ENCODE peak calls at places on chromosomes 3 and 15, in eight cellular contexts. One of them, this sample, is unnamed.

GRCh38 chr3:27578032-27578431 is 93.8 kb upstream of the SLC4A7 start:
- DNase-seq in upper lobe of right lung: no peak
- DNase-seq in kidney: no peak
- DNase-seq in neural progenitor cell: no peak
- DNase-seq in left ventricle myocardium inferior: no peak
- DNase-seq in sigmoid colon: no peak
- DNase-seq in PC-3: no peak
- DNase-seq in A549: no peak
- DNase-seq in this sample: no peak

GRCh38 chr3:156952011-156952410 is 125.9 kb downstream of the LEKR1 start:
- DNase-seq in neural progenitor cell: no peak
- DNase-seq in upper lobe of right lung: no peak
- DNase-seq in sigmoid colon: no peak
- DNase-seq in PC-3: no peak
- DNase-seq in kidney: no peak
- DNase-seq in left ventricle myocardium inferior: no peak
- DNase-seq in A549: no peak
- DNase-seq in this sample: no peak

GRCh38 chr15:92636950-92637481 is 18.6 kb downstream of the FAM174B start:
- DNase-seq in sigmoid colon: no peak
- DNase-seq in upper lobe of right lung: peak; percentile 90
- DNase-seq in A549: no peak
- DNase-seq in neural progenitor cell: no peak
- DNase-seq in kidney: peak; percentile 72
- DNase-seq in PC-3: peak; percentile 84
- DNase-seq in left ventricle myocardium inferior: no peak
- DNase-seq in this sample: peak; percentile 98

GRCh38 chr15:42413914-42414313 is 54.6 kb downstream of the CAPN3 start:
- DNase-seq in neural progenitor cell: no peak
- DNase-seq in kidney: no peak
- DNase-seq in A549: no peak
- DNase-seq in left ventricle myocardium inferior: no peak
- DNase-seq in upper lobe of right lung: no peak
- DNase-seq in PC-3: peak; percentile 30
- DNase-seq in sigmoid colon: no peak
- DNase-seq in this sample: no peak

GRCh38 chr3:169528289-169528688 is 135.2 kb downstream of the MECOM start:
- DNase-seq in neural progenitor cell: no peak
- DNase-seq in PC-3: peak; percentile 53
- DNase-seq in kidney: no peak
- DNase-seq in upper lobe of right lung: no peak
- DNase-seq in A549: no peak
- DNase-seq in left ventricle myocardium inferior: no peak
- DNase-seq in sigmoid colon: no peak
- DNase-seq in this sample: no peak

GRCh38 chr3:14143826-14144225 is 19.0 kb downstream of the TMEM43 start:
- DNase-seq in left ventricle myocardium inferior: no peak
- DNase-seq in sigmoid colon: peak; percentile 88
- DNase-seq in kidney: peak; percentile 80
- DNase-seq in PC-3: peak; percentile 88
- DNase-seq in upper lobe of right lung: no peak
- DNase-seq in neural progenitor cell: no peak
- DNase-seq in A549: peak; percentile 69
- DNase-seq in this sample: no peak

GRCh38 chr15:90603893-90604292 is 74.2 kb downstream of the CRTC3 start:
- DNase-seq in PC-3: peak; percentile 38
- DNase-seq in neural progenitor cell: no peak
- DNase-seq in left ventricle myocardium inferior: peak; percentile 51
- DNase-seq in A549: peak; percentile 47
- DNase-seq in kidney: no peak
- DNase-seq in sigmoid colon: no peak
- DNase-seq in upper lobe of right lung: peak; percentile 72
- DNase-seq in this sample: no peak

GRCh38 chr3:134066539-134067310 is 37.0 kb upstream of the SLCO2A1 start:
- DNase-seq in PC-3: no peak
- DNase-seq in neural progenitor cell: no peak
- DNase-seq in upper lobe of right lung: no peak
- DNase-seq in kidney: peak; percentile 80
- DNase-seq in sigmoid colon: no peak
- DNase-seq in left ventricle myocardium inferior: no peak
- DNase-seq in A549: no peak
- DNase-seq in this sample: no peak

GRCh38 chr3:170809021-170809974 is 60.7 kb downstream of the RPL22L1 start:
- DNase-seq in left ventricle myocardium inferior: no peak
- DNase-seq in sigmoid colon: no peak
- DNase-seq in A549: peak; percentile 55
- DNase-seq in neural progenitor cell: peak; percentile 73
- DNase-seq in kidney: no peak
- DNase-seq in PC-3: peak; percentile 95
- DNase-seq in upper lobe of right lung: no peak
- DNase-seq in this sample: no peak

GRCh38 chr3:156723182-156723619 is 48.8 kb downstream of the TIPARP start:
- DNase-seq in neural progenitor cell: no peak
- DNase-seq in sigmoid colon: no peak
- DNase-seq in upper lobe of right lung: no peak
- DNase-seq in kidney: no peak
- DNase-seq in PC-3: no peak
- DNase-seq in left ventricle myocardium inferior: no peak
- DNase-seq in A549: no peak
- DNase-seq in this sample: no peak

GRCh38 chr15:48974865-48975264 is 11.1 kb upstream of the SHC4 start:
- DNase-seq in kidney: no peak
- DNase-seq in PC-3: no peak
- DNase-seq in neural progenitor cell: peak; percentile 64
- DNase-seq in A549: peak; percentile 14
- DNase-seq in left ventricle myocardium inferior: no peak
- DNase-seq in sigmoid colon: no peak
- DNase-seq in upper lobe of right lung: no peak
- DNase-seq in this sample: no peak

GRCh38 chr3:179969525-179969924 is 67.2 kb downstream of the PEX5L start:
- DNase-seq in upper lobe of right lung: no peak
- DNase-seq in neural progenitor cell: no peak
- DNase-seq in sigmoid colon: no peak
- DNase-seq in kidney: no peak
- DNase-seq in A549: peak; percentile 59
- DNase-seq in PC-3: peak; percentile 95
- DNase-seq in left ventricle myocardium inferior: no peak
- DNase-seq in this sample: no peak

GRCh38 chr3:112847692-112848091 is 1.0 kb upstream of the CD200R1L start:
- DNase-seq in neural progenitor cell: no peak
- DNase-seq in kidney: no peak
- DNase-seq in left ventricle myocardium inferior: no peak
- DNase-seq in A549: no peak
- DNase-seq in upper lobe of right lung: no peak
- DNase-seq in sigmoid colon: no peak
- DNase-seq in PC-3: no peak
- DNase-seq in this sample: no peak

GRCh38 chr3:30156586-30157498 is 449.6 kb upstream of the TGFBR2 start:
- DNase-seq in A549: peak; percentile 11
- DNase-seq in upper lobe of right lung: no peak
- DNase-seq in neural progenitor cell: no peak
- DNase-seq in PC-3: no peak
- DNase-seq in left ventricle myocardium inferior: no peak
- DNase-seq in sigmoid colon: no peak
- DNase-seq in kidney: no peak
- DNase-seq in this sample: no peak

GRCh38 chr3:16837602-16838001 is 47.2 kb upstream of the PLCL2 start:
- DNase-seq in A549: no peak
- DNase-seq in sigmoid colon: no peak
- DNase-seq in upper lobe of right lung: no peak
- DNase-seq in kidney: no peak
- DNase-seq in neural progenitor cell: no peak
- DNase-seq in left ventricle myocardium inferior: peak; percentile 47
- DNase-seq in PC-3: no peak
- DNase-seq in this sample: no peak

GRCh38 chr15:88447206-88447605 is 20.0 kb downstream of the MRPL46 start:
- DNase-seq in upper lobe of right lung: no peak
- DNase-seq in kidney: no peak
- DNase-seq in left ventricle myocardium inferior: no peak
- DNase-seq in A549: peak; percentile 14
- DNase-seq in sigmoid colon: no peak
- DNase-seq in PC-3: no peak
- DNase-seq in neural progenitor cell: no peak
- DNase-seq in this sample: no peak

GRCh38 chr3:160003520-160004128 is 15.0 kb downstream of the IL12A start:
- DNase-seq in A549: peak; percentile 69
- DNase-seq in PC-3: peak; percentile 78
- DNase-seq in kidney: no peak
- DNase-seq in upper lobe of right lung: peak; percentile 77
- DNase-seq in neural progenitor cell: peak; percentile 68
- DNase-seq in left ventricle myocardium inferior: peak; percentile 58
- DNase-seq in sigmoid colon: peak; percentile 68
- DNase-seq in this sample: no peak

GRCh38 chr3:143083781-143084180 is 35.8 kb upstream of the CHST2 start:
- DNase-seq in upper lobe of right lung: no peak
- DNase-seq in neural progenitor cell: no peak
- DNase-seq in kidney: no peak
- DNase-seq in left ventricle myocardium inferior: no peak
- DNase-seq in PC-3: no peak
- DNase-seq in sigmoid colon: no peak
- DNase-seq in A549: no peak
- DNase-seq in this sample: no peak

GRCh38 chr3:143081844-143082778 is 37.5 kb upstream of the CHST2 start:
- DNase-seq in upper lobe of right lung: no peak
- DNase-seq in PC-3: no peak
- DNase-seq in left ventricle myocardium inferior: no peak
- DNase-seq in sigmoid colon: no peak
- DNase-seq in neural progenitor cell: no peak
- DNase-seq in kidney: no peak
- DNase-seq in A549: no peak
- DNase-seq in this sample: no peak

GRCh38 chr3:143088835-143089234 is 30.7 kb upstream of the CHST2 start:
- DNase-seq in kidney: no peak
- DNase-seq in A549: no peak
- DNase-seq in left ventricle myocardium inferior: no peak
- DNase-seq in neural progenitor cell: no peak
- DNase-seq in upper lobe of right lung: no peak
- DNase-seq in sigmoid colon: no peak
- DNase-seq in PC-3: no peak
- DNase-seq in this sample: no peak

GRCh38 chr3:143081365-143081764 is 38.2 kb upstream of the CHST2 start:
- DNase-seq in neural progenitor cell: no peak
- DNase-seq in upper lobe of right lung: no peak
- DNase-seq in sigmoid colon: no peak
- DNase-seq in A549: no peak
- DNase-seq in PC-3: no peak
- DNase-seq in kidney: no peak
- DNase-seq in left ventricle myocardium inferior: no peak
- DNase-seq in this sample: no peak

DNA sequence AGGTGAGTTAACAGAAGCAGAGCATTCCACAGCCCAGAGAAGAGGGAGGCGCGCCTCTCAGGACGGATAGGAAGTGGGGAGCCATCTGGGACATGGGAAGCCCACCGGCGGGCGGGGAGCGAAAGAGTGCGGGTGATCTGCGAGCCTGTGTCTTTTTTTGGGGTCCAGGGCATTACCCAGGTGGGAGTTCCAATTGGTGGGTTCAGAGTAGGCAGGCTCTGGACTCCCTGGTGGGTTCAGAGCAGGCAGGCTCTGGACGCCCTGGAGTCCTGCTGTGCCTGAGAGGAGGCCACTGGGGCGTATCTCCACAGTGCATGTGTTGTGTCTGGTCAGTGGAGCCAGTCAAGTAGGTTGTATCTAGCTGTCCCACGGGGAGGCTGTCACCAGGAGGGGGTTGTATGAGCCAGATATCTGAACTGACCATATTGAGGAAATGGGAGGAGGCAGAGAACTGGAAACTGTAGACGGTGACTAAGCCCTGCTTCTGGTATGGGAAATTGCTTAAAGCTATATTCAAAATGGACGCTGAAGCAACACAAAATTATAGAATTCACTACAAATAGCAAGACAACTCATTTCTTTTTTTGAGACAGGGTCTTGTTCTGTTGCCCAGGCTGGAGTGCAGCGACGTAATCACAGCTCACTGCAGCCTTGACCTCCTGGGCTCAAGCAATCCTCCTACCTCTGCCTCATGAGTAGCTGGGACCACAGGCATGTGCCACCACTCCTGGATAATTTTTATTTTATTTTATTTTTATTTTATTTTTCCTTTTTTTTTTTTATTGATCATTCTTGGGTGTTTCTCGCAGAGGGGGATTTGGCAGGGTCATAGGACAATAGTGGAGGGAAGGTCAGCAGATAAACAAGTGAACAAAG is 34.5 kb upstream of the CHST2 start:
- DNase-seq in neural progenitor cell: no peak
- DNase-seq in kidney: peak; percentile 55
- DNase-seq in upper lobe of right lung: no peak
- DNase-seq in sigmoid colon: no peak
- DNase-seq in left ventricle myocardium inferior: no peak
- DNase-seq in A549: peak; percentile 33
- DNase-seq in PC-3: peak; percentile 30
- DNase-seq in this sample: no peak
- TF ChIP-seq CTCF in neural progenitor cell: no peak
- TF ChIP-seq CTCF in kidney: no peak
- TF ChIP-seq CTCF in upper lobe of right lung: no peak
- TF ChIP-seq CTCF in sigmoid colon: no peak
- TF ChIP-seq CTCF in left ventricle myocardium inferior: no peak
- TF ChIP-seq CTCF in A549: no peak
- TF ChIP-seq CTCF in PC-3: no peak
- TF ChIP-seq CTCF in this sample: no peak

GRCh38 chr15:84955089-84955848 is 26.4 kb upstream of the PDE8A start:
- DNase-seq in left ventricle myocardium inferior: peak; percentile 68
- DNase-seq in upper lobe of right lung: peak; percentile 84
- DNase-seq in sigmoid colon: peak; percentile 87
- DNase-seq in A549: peak; percentile 89
- DNase-seq in PC-3: peak; percentile 76
- DNase-seq in neural progenitor cell: peak; percentile 70
- DNase-seq in kidney: peak; percentile 86
- DNase-seq in this sample: peak; percentile 32
- H3K4me3 ChIP-seq in left ventricle myocardium inferior: peak overlapping the region; percentile 55
- H3K4me3 ChIP-seq in upper lobe of right lung: peak overlapping the region; percentile 33
- H3K4me3 ChIP-seq in sigmoid colon: peak overlapping the region; percentile 31
- H3K4me3 ChIP-seq in A549: peak overlapping the region; percentile 34
- H3K4me3 ChIP-seq in PC-3: peak overlapping the region; percentile 48
- H3K4me3 ChIP-seq in neural progenitor cell: no peak overlapping the region
- H3K4me3 ChIP-seq in kidney: peak overlapping the region; percentile 55
- H3K4me3 ChIP-seq in this sample: peak overlapping the region; percentile 25

GRCh38 chr3:4571690-4572334 is 78.7 kb downstream of the ITPR1 start:
- DNase-seq in sigmoid colon: no peak
- DNase-seq in left ventricle myocardium inferior: no peak
- DNase-seq in kidney: no peak
- DNase-seq in upper lobe of right lung: no peak
- DNase-seq in A549: peak; percentile 14
- DNase-seq in neural progenitor cell: peak; percentile 32
- DNase-seq in PC-3: peak; percentile 32
- DNase-seq in this sample: no peak
- TF ChIP-seq CTCF in sigmoid colon: no peak
- TF ChIP-seq CTCF in left ventricle myocardium inferior: peak; percentile 25
- TF ChIP-seq CTCF in kidney: no peak
- TF ChIP-seq CTCF in upper lobe of right lung: peak; percentile 26
- TF ChIP-seq CTCF in A549: no peak
- TF ChIP-seq CTCF in neural progenitor cell: peak; percentile 51
- TF ChIP-seq CTCF in PC-3: peak; percentile 56
- TF ChIP-seq CTCF in this sample: no peak

DNA sequence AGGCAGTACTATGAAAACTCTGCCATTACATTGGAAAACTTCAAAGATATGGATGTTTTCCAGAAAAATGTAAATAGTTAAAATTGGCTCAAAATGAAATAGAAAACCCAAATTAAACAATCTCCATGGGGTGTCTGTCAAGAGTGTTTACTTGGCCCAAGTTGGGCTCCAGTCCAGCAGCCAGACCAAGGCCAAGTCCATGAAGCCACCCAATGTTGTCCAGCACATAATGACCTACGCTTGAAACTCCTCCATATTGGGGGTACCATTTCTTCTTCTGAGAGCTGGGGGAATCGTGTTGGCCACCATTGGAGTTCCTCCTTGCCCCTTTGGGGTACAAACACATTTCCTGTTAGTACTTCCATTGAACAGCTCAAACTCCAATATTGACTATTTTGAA is 37.0 kb downstream of the CTXND1 start:
- DNase-seq in kidney: no peak
- DNase-seq in neural progenitor cell: no peak
- DNase-seq in A549: no peak
- DNase-seq in left ventricle myocardium inferior: no peak
- DNase-seq in PC-3: no peak
- DNase-seq in upper lobe of right lung: no peak
- DNase-seq in sigmoid colon: no peak
- DNase-seq in this sample: no peak
- H3K4me3 ChIP-seq in kidney: no peak overlapping the region
- H3K4me3 ChIP-seq in neural progenitor cell: no peak overlapping the region
- H3K4me3 ChIP-seq in A549: no peak overlapping the region
- H3K4me3 ChIP-seq in left ventricle myocardium inferior: no peak overlapping the region
- H3K4me3 ChIP-seq in PC-3: no peak overlapping the region
- H3K4me3 ChIP-seq in upper lobe of right lung: no peak overlapping the region
- H3K4me3 ChIP-seq in sigmoid colon: no peak overlapping the region
- H3K4me3 ChIP-seq in this sample: no peak overlapping the region

This sample was measured in LNCaP clone FGC.